ENCODE peak calls at places on chromosomes 7 and 10, in seven cellular contexts. B, D, T, U, J, Y and I are unnamed samples.

GRCh38 chr7:116592445-116592844 is 67.6 kb downstream of the CAV1 start:
- DNase-seq in B (peak), D (no peak), T (no peak), U (no peak), J (peak), Y (no peak), I (no peak)

GRCh38 chr10:49109669-49110335 is 5.5 kb downstream of the VSTM4 start:
- DNase-seq in B (no peak), D (peak), T (peak), U (peak), J (peak), Y (no peak), I (no peak)

GRCh38 chr10:16491933-16492332 is 29.7 kb downstream of the C1QL3 start:
- DNase-seq in B (no peak), D (no peak), T (no peak), U (no peak), J (no peak), Y (no peak), I (no peak)

GRCh38 chr10:16787361-16787791 is 29.8 kb downstream of the RSU1 start:
- DNase-seq in B (no peak), D (no peak), T (no peak), U (no peak), J (no peak), Y (no peak), I (no peak)

GRCh38 chr10:68595513-68595912 is 35.4 kb downstream of the TET1 start:
- DNase-seq in B (no peak), D (no peak), T (no peak), U (no peak), J (no peak), Y (no peak), I (no peak)

GRCh38 chr7:107043916-107044346 is 574 bp upstream of the PRKAR2B start:
- DNase-seq in B (no peak), D (no peak), T (peak), U (peak), J (no peak), Y (no peak), I (no peak)

GRCh38 chr7:30422922-30423321 is 55.7 kb downstream of the NOD1 start:
- DNase-seq in B (no peak), D (no peak), T (peak), U (peak), J (no peak), Y (no peak), I (no peak)

GRCh38 chr7:101947899-101948298 is 130.5 kb downstream of the CUX1 start:
- DNase-seq in B (no peak), D (no peak), T (peak), U (no peak), J (peak), Y (no peak), I (peak)

GRCh38 chr7:129958643-129959479 is 6.1 kb upstream of the UBE2H start:
- DNase-seq in B (peak), D (no peak), T (peak), U (peak), J (peak), Y (peak), I (peak)

GRCh38 chr7:121181357-121181756 is 147.4 kb upstream of the WNT16 start:
- DNase-seq in B (no peak), D (no peak), T (no peak), U (no peak), J (no peak), Y (no peak), I (no peak)

GRCh38 chr10:124291009-124291671 is 127.6 kb downstream of the OAT start:
- DNase-seq in B (peak), D (peak), T (no peak), U (no peak), J (peak), Y (no peak), I (no peak)

GRCh38 chr7:112635742-112636141 is 154.5 kb downstream of the TMEM168 start:
- DNase-seq in B (no peak), D (no peak), T (no peak), U (no peak), J (no peak), Y (no peak), I (no peak)

GRCh38 chr7:131476740-131477139 is 79.7 kb downstream of the PODXL start:
- DNase-seq in B (no peak), D (no peak), T (no peak), U (no peak), J (no peak), Y (no peak), I (no peak)

GRCh38 chr7:152851881-152852417 is 92.4 kb downstream of the ACTR3B start:
- DNase-seq in B (no peak), D (no peak), T (no peak), U (no peak), J (no peak), Y (no peak), I (no peak)

GRCh38 chr7:5780801-5781496 is 514 bp downstream of the RNF216 start:
- DNase-seq in B (peak), D (no peak), T (peak), U (no peak), J (peak), Y (peak), I (peak)

GRCh38 chr10:109996225-109996624 is 11.6 kb upstream of the ADD3 start:
- DNase-seq in B (no peak), D (no peak), T (no peak), U (no peak), J (no peak), Y (no peak), I (no peak)

GRCh38 chr7:155069992-155070827 is at the start of gene HTR5A:
- DNase-seq in B (peak), D (peak), T (peak), U (peak), J (peak), Y (peak), I (peak)

DNA sequence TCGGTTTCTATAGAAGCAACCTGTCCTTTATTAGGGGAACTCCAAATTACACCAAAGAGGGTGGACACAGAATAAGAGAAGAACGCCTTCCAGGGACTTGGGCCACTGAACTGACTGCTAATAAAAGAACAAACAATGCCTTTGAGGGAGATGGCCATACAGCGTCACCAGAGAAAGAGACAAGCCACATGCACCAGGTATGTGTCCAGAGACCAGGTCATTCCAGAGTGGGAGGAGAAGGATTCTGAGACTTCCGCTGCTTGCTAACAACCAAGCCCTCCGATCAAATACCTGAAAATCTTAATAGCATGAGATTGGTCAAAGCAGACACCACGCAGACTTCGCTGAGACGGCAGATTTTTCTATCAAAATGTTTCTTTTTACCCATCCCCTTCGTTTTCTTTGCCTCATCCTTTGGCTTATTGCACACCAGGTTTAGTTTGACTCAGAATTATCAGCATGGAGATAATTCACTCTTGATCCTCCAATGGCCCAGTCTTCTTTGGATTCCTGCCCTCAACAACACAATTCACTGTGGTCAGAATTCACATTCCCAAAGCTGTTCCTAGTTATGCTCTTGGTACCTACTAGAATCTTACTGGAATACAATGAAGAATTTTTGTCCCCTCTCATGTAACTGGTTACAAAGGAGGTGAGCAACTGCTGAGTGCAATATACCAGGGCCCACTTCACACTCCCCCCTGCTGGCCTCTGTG is 87.4 kb upstream of the DDC start:
- DNase-seq in B (no peak), D (no peak), T (no peak), U (no peak), J (no peak), Y (no peak), I (no peak)
- H3K27ac ChIP-seq in B (no peak), D (peak), T (no peak), U (no peak), J (peak), Y (peak), I (no peak)

GRCh38 chr10:510415-510881 is 179.0 kb downstream of the DIP2C start:
- DNase-seq in B (no peak), D (no peak), T (peak), U (peak), J (peak), Y (peak), I (no peak)
- H3K27ac ChIP-seq in B (no peak), D (peak), T (peak), U (no peak), J (peak), Y (peak), I (no peak)

DNA sequence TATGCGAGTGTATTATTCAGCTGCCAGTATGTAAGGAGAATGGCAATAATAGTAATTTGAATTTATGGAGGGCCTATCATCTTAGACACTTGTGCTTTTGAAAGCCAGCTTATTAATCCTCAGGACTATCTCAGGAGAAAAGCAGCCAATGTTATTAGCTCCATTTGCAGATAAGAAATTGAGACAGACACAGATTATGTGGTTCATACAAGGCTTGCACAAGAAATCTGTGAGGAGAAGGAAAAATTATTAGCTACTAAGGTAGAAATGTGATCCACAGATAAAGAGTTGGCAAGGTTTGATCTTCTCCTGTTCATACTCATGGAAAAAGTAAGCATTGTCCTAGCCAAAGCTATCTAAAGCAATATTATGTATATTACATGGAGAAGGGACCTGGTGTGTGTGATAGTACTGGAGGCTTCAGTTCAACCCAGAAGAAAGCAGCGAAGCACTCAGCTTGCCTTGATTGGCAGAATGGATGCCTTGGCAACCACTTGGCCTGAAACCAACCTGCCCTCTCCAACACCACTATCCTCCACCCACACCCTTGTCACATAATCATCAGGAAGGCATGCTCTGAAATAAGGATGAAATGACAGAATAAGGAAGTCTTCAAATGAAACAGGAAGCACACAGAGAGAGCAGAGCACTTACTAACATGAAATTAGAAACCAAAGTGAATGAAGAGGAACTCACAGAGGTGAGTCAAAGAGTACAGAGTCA is 18.0 kb downstream of the MACC1 start:
- DNase-seq in B (peak), D (no peak), T (peak), U (peak), J (peak), Y (no peak), I (peak)
- H3K27ac ChIP-seq in B (peak), D (no peak), T (no peak), U (peak), J (no peak), Y (no peak), I (peak)

GRCh38 chr10:11684717-11685645 is 57.2 kb upstream of the ECHDC3 start:
- DNase-seq in B (peak), D (no peak), T (peak), U (peak), J (peak), Y (peak), I (no peak)

GRCh38 chr10:11687779-11688447 is 54.3 kb upstream of the ECHDC3 start:
- DNase-seq in B (no peak), D (no peak), T (no peak), U (no peak), J (no peak), Y (peak), I (no peak)

GRCh38 chr10:11685787-11686218 is 56.4 kb upstream of the ECHDC3 start:
- DNase-seq in B (peak), D (peak), T (peak), U (peak), J (peak), Y (peak), I (peak)

GRCh38 chr10:11689945-11690736 is 52.0 kb upstream of the ECHDC3 start:
- DNase-seq in B (no peak), D (no peak), T (no peak), U (no peak), J (no peak), Y (no peak), I (peak)

GRCh38 chr10:11687357-11687771 is 54.8 kb upstream of the ECHDC3 start:
- DNase-seq in B (no peak), D (no peak), T (no peak), U (no peak), J (no peak), Y (no peak), I (no peak)
- H3K27ac ChIP-seq in B (no peak), D (no peak), T (no peak), U (no peak), J (no peak), Y (no peak), I (no peak)